ENCODE peak calls at places on chromosomes 7 and 10, in ten cellular contexts. Z is BE2C; K is Panc1; H is kidney glomerular epithelial cell; O is A549; N is globus pallidus; L is NCI-H2029; G is AG04450; D is HT1080; T is activated CD4-positive, alpha-beta T cell treated with anti-CD3 and anti-CD28 coated beads, Interleukin-2, amount 50 U/mL, for 4 hours. F is an unnamed sample.

GRCh38 chr10:1057106-1057657 is 997 bp downstream of the WDR37 start:
- DNase-seq in Z (no peak), K (no peak), H (no peak), O (no peak), N (no peak), L (no peak), G (no peak), D (peak; percentile 12), T (no peak), F (peak; percentile 29)

GRCh38 chr7:45084336-45084735 is 4.4 kb downstream of the NACAD start:
- DNase-seq in Z (no peak), K (no peak), H (no peak), O (no peak), N (no peak), L (no peak), G (no peak), D (no peak), T (no peak), F (no peak)

GRCh38 chr7:91201731-91202130 is 62.5 kb upstream of the FZD1 start:
- DNase-seq in Z (no peak), K (no peak), H (no peak), O (no peak), N (no peak), L (no peak), G (no peak), D (no peak), T (no peak), F (no peak)

GRCh38 chr10:42691361-42692120 is 53.2 kb upstream of the ZNF33B start:
- DNase-seq in Z (peak; percentile 77), K (no peak), H (no peak), O (no peak), N (no peak), L (peak; percentile 92), G (no peak), D (peak; percentile 96), T (no peak), F (no peak)

GRCh38 chr7:125467996-125468854 is 538.6 kb upstream of the POT1 start:
- DNase-seq in Z (no peak), K (no peak), H (no peak), O (no peak), N (no peak), L (no peak), G (no peak), D (no peak), T (no peak), F (no peak)

GRCh38 chr10:43785252-43785651 is 136.6 kb upstream of the ZNF32 start:
- DNase-seq in Z (no peak), K (no peak), H (no peak), O (peak; percentile 27), N (no peak), L (no peak), G (no peak), D (no peak), T (no peak), F (peak; percentile 17)

GRCh38 chr7:150738092-150739044 is 1.1 kb downstream of the GIMAP5 start:
- DNase-seq in Z (no peak), K (no peak), H (no peak), O (no peak), N (no peak), L (no peak), G (no peak), D (peak; percentile 87), T (no peak), F (no peak)

GRCh38 chr10:12221323-12222298 is 25.6 kb downstream of the CDC123 start:
- DNase-seq in Z (peak; percentile 31), K (no peak), H (no peak), O (peak; percentile 73), N (no peak), L (no peak), G (no peak), D (peak; percentile 42), T (no peak), F (no peak)

GRCh38 chr10:129033790-129034272 is 433.2 kb upstream of the MGMT start:
- DNase-seq in Z (no peak), K (no peak), H (no peak), O (no peak), N (no peak), L (peak; percentile 54), G (no peak), D (no peak), T (no peak), F (no peak)

GRCh38 chr10:10644317-10645111 is 373.2 kb upstream of the CELF2 start:
- DNase-seq in Z (no peak), K (no peak), H (no peak), O (no peak), N (no peak), L (no peak), G (no peak), D (peak; percentile 6), T (no peak), F (no peak)

GRCh38 chr7:1668486-1668931 is 1.6 kb upstream of the ELFN1 start:
- DNase-seq in Z (no peak), K (no peak), H (no peak), O (peak; percentile 76), N (no peak), L (no peak), G (no peak), D (no peak), T (no peak), F (no peak)

GRCh38 chr10:95287281-95287680 is 3.5 kb downstream of the PDLIM1 start:
- DNase-seq in Z (no peak), K (no peak), H (no peak), O (no peak), N (no peak), L (no peak), G (no peak), D (no peak), T (no peak), F (no peak)

GRCh38 chr7:105060923-105061322 is 46.9 kb downstream of the KMT2E start:
- DNase-seq in Z (no peak), K (no peak), H (no peak), O (no peak), N (no peak), L (no peak), G (no peak), D (no peak), T (no peak), F (no peak)

GRCh38 chr10:29921071-29921446 is 138.3 kb downstream of the JCAD start:
- DNase-seq in Z (no peak), K (no peak), H (no peak), O (no peak), N (no peak), L (no peak), G (no peak), D (no peak), T (no peak), F (no peak)

GRCh38 chr10:132925071-132925561 is 17.3 kb downstream of the CFAP46 start:
- DNase-seq in Z (no peak), K (no peak), H (no peak), O (no peak), N (no peak), L (no peak), G (no peak), D (no peak), T (no peak), F (no peak)

GRCh38 chr7:130356121-130356759 is 11.6 kb downstream of the CPA5 start:
- DNase-seq in Z (no peak), K (peak; percentile 84), H (peak; percentile 98), O (peak; percentile 24), N (no peak), L (no peak), G (peak; percentile 95), D (peak; percentile 99), T (no peak), F (no peak)

GRCh38 chr10:31926765-31927596 is 1.6 kb downstream of the ARHGAP12 start:
- DNase-seq in Z (no peak), K (no peak), H (no peak), O (peak; percentile 38), N (no peak), L (no peak), G (no peak), D (no peak), T (no peak), F (no peak)

GRCh38 chr10:59792812-59793211 is 39.6 kb upstream of the MRLN start:
- DNase-seq in Z (no peak), K (no peak), H (no peak), O (no peak), N (no peak), L (no peak), G (no peak), D (no peak), T (no peak), F (no peak)

GRCh38 chr7:70738080-70738479 is 393.9 kb upstream of the GALNT17 start:
- DNase-seq in Z (no peak), K (no peak), H (no peak), O (peak; percentile 49), N (peak; percentile 40), L (no peak), G (no peak), D (peak; percentile 66), T (no peak), F (no peak)

GRCh38 chr7:106812027-106812643 is 52.9 kb upstream of the PIK3CG start:
- DNase-seq in Z (no peak), K (no peak), H (no peak), O (no peak), N (peak; percentile 46), L (no peak), G (no peak), D (no peak), T (no peak), F (peak; percentile 7)

GRCh38 chr7:40866601-40867000 is 731.8 kb downstream of the SUGCT start:
- DNase-seq in Z (no peak), K (no peak), H (no peak), O (peak; percentile 3), N (no peak), L (no peak), G (no peak), D (no peak), T (no peak), F (no peak)

GRCh38 chr7:120055300-120055699 is 217.7 kb upstream of the KCND2 start:
- DNase-seq in Z (no peak), K (no peak), H (peak; percentile 59), O (no peak), N (no peak), L (no peak), G (no peak), D (peak; percentile 87), T (no peak), F (no peak)

GRCh38 chr7:55649238-55649637 is 76.9 kb upstream of the VOPP1 start:
- DNase-seq in Z (no peak), K (no peak), H (no peak), O (no peak), N (no peak), L (no peak), G (no peak), D (no peak), T (no peak), F (no peak)

GRCh38 chr10:31697271-31698168 is 231.1 kb downstream of the ARHGAP12 start:
- DNase-seq in Z (no peak), K (no peak), H (no peak), O (no peak), N (peak; percentile 75), L (no peak), G (peak; percentile 57), D (peak; percentile 18), T (no peak), F (no peak)

F was measured in GM12865.